ENCODE peak calls at places on chromosomes 2 and 18, in five cellular contexts. One of them, this sample, is unnamed.
A peak's percentile ranks its signal among the peaks of the same experiment; 100 is the strongest.

GRCh38 chr2:219629976-219630695 is 2.7 kb downstream of the SLC4A3 start:
- DNase-seq in aorta: no peak
- DNase-seq in CD4-positive, alpha-beta memory T cell: no peak
- DNase-seq in A549: no peak
- DNase-seq in substantia nigra: no peak
- DNase-seq in this sample: no peak

GRCh38 chr18:30987479-30988241 is 54.9 kb downstream of the DSC3 start:
- DNase-seq in aorta: no peak
- DNase-seq in CD4-positive, alpha-beta memory T cell: no peak
- DNase-seq in A549: peak; percentile 28
- DNase-seq in substantia nigra: no peak
- DNase-seq in this sample: peak; percentile 66

GRCh38 chr2:45816273-45816672 is 164.8 kb downstream of the PRKCE start:
- DNase-seq in aorta: no peak
- DNase-seq in CD4-positive, alpha-beta memory T cell: no peak
- DNase-seq in A549: no peak
- DNase-seq in substantia nigra: no peak
- DNase-seq in this sample: no peak

GRCh38 chr2:162107361-162107901 is 33.4 kb upstream of the DPP4 start:
- DNase-seq in aorta: no peak
- DNase-seq in CD4-positive, alpha-beta memory T cell: no peak
- DNase-seq in A549: no peak
- DNase-seq in substantia nigra: no peak
- DNase-seq in this sample: no peak

GRCh38 chr2:151063271-151063670 is 198.4 kb downstream of the RBM43 start:
- DNase-seq in aorta: no peak
- DNase-seq in CD4-positive, alpha-beta memory T cell: no peak
- DNase-seq in A549: no peak
- DNase-seq in substantia nigra: no peak
- DNase-seq in this sample: no peak

GRCh38 chr2:37020212-37020886 is 54.0 kb upstream of the STRN start:
- DNase-seq in aorta: peak; percentile 88
- DNase-seq in CD4-positive, alpha-beta memory T cell: no peak
- DNase-seq in A549: no peak
- DNase-seq in substantia nigra: no peak
- DNase-seq in this sample: peak; percentile 27

GRCh38 chr2:28067602-28068001 is 177.1 kb downstream of the BABAM2 start:
- DNase-seq in aorta: no peak
- DNase-seq in CD4-positive, alpha-beta memory T cell: no peak
- DNase-seq in A549: no peak
- DNase-seq in substantia nigra: no peak
- DNase-seq in this sample: no peak

GRCh38 chr2:130756041-130756720 is 841 bp downstream of the AMER3 start:
- DNase-seq in aorta: no peak
- DNase-seq in CD4-positive, alpha-beta memory T cell: no peak
- DNase-seq in A549: peak; percentile 23
- DNase-seq in substantia nigra: no peak
- DNase-seq in this sample: no peak

GRCh38 chr2:47034973-47035609 is 119.5 kb upstream of the MCFD2 start:
- DNase-seq in aorta: peak; percentile 85
- DNase-seq in CD4-positive, alpha-beta memory T cell: no peak
- DNase-seq in A549: no peak
- DNase-seq in substantia nigra: peak; percentile 14
- DNase-seq in this sample: peak; percentile 46

GRCh38 chr18:73235491-73235890 is 367.7 kb upstream of the NETO1 start:
- DNase-seq in aorta: no peak
- DNase-seq in CD4-positive, alpha-beta memory T cell: no peak
- DNase-seq in A549: peak; percentile 1
- DNase-seq in substantia nigra: no peak
- DNase-seq in this sample: no peak

GRCh38 chr2:180655393-180655792 is 325.0 kb upstream of the UBE2E3 start:
- DNase-seq in aorta: no peak
- DNase-seq in CD4-positive, alpha-beta memory T cell: no peak
- DNase-seq in A549: no peak
- DNase-seq in substantia nigra: no peak
- DNase-seq in this sample: no peak

GRCh38 chr2:71545572-71546274 is 92.4 kb downstream of the DYSF start:
- DNase-seq in aorta: peak; percentile 58
- DNase-seq in CD4-positive, alpha-beta memory T cell: peak; percentile 33
- DNase-seq in A549: peak; percentile 80
- DNase-seq in substantia nigra: peak; percentile 33
- DNase-seq in this sample: peak; percentile 36

GRCh38 chr18:7940976-7941375 is 373.9 kb downstream of the PTPRM start:
- DNase-seq in aorta: no peak
- DNase-seq in CD4-positive, alpha-beta memory T cell: no peak
- DNase-seq in A549: no peak
- DNase-seq in substantia nigra: no peak
- DNase-seq in this sample: no peak

GRCh38 chr2:88055049-88055435 is 541 bp downstream of the KRCC1 start:
- DNase-seq in aorta: no peak
- DNase-seq in CD4-positive, alpha-beta memory T cell: peak; percentile 13
- DNase-seq in A549: peak; percentile 37
- DNase-seq in substantia nigra: no peak
- DNase-seq in this sample: no peak

GRCh38 chr2:26588576-26588975 is 52.6 kb downstream of the CIB4 start:
- DNase-seq in aorta: no peak
- DNase-seq in CD4-positive, alpha-beta memory T cell: no peak
- DNase-seq in A549: no peak
- DNase-seq in substantia nigra: no peak
- DNase-seq in this sample: no peak

GRCh38 chr2:205494856-205495255 is 187.4 kb upstream of the NRP2 start:
- DNase-seq in aorta: no peak
- DNase-seq in CD4-positive, alpha-beta memory T cell: no peak
- DNase-seq in A549: no peak
- DNase-seq in substantia nigra: no peak
- DNase-seq in this sample: no peak

GRCh38 chr2:69046221-69046662 is 33.3 kb downstream of the ANTXR1 start:
- DNase-seq in aorta: no peak
- DNase-seq in CD4-positive, alpha-beta memory T cell: no peak
- DNase-seq in A549: peak; percentile 21
- DNase-seq in substantia nigra: no peak
- DNase-seq in this sample: no peak

GRCh38 chr2:157261199-157261782 is 3.8 kb downstream of the GALNT5 start:
- DNase-seq in aorta: no peak
- DNase-seq in CD4-positive, alpha-beta memory T cell: no peak
- DNase-seq in A549: peak; percentile 70
- DNase-seq in substantia nigra: no peak
- DNase-seq in this sample: peak; percentile 68

GRCh38 chr2:154264024-154264423 is 392.3 kb downstream of the GALNT13 start:
- DNase-seq in aorta: no peak
- DNase-seq in CD4-positive, alpha-beta memory T cell: no peak
- DNase-seq in A549: peak; percentile 19
- DNase-seq in substantia nigra: no peak
- DNase-seq in this sample: no peak

GRCh38 chr2:220076734-220077133 is 449.3 kb downstream of the SLC4A3 start:
- DNase-seq in aorta: peak; percentile 50
- DNase-seq in CD4-positive, alpha-beta memory T cell: no peak
- DNase-seq in A549: no peak
- DNase-seq in substantia nigra: no peak
- DNase-seq in this sample: no peak

GRCh38 chr2:147927053-147927588 is 82.3 kb downstream of the ACVR2A start:
- DNase-seq in aorta: no peak
- DNase-seq in CD4-positive, alpha-beta memory T cell: no peak
- DNase-seq in A549: no peak
- DNase-seq in substantia nigra: no peak
- DNase-seq in this sample: no peak

GRCh38 chr2:25378731-25379490 is 37.2 kb upstream of the DNMT3A start:
- DNase-seq in aorta: peak; percentile 58
- DNase-seq in CD4-positive, alpha-beta memory T cell: no peak
- DNase-seq in A549: no peak
- DNase-seq in substantia nigra: no peak
- DNase-seq in this sample: no peak

GRCh38 chr2:25381502-25381901 is 39.8 kb upstream of the DNMT3A start:
- DNase-seq in aorta: no peak
- DNase-seq in CD4-positive, alpha-beta memory T cell: no peak
- DNase-seq in A549: no peak
- DNase-seq in substantia nigra: no peak
- DNase-seq in this sample: no peak

GRCh38 chr2:25380023-25380422 is 38.3 kb upstream of the DNMT3A start:
- DNase-seq in aorta: peak; percentile 10
- DNase-seq in CD4-positive, alpha-beta memory T cell: no peak
- DNase-seq in A549: no peak
- DNase-seq in substantia nigra: no peak
- DNase-seq in this sample: no peak

GRCh38 chr2:25379535-25379934 is 37.8 kb upstream of the DNMT3A start:
- DNase-seq in aorta: peak; percentile 6
- DNase-seq in CD4-positive, alpha-beta memory T cell: no peak
- DNase-seq in A549: no peak
- DNase-seq in substantia nigra: no peak
- DNase-seq in this sample: no peak

GRCh38 chr2:25380586-25381360 is 39.0 kb upstream of the DNMT3A start:
- DNase-seq in aorta: no peak
- DNase-seq in CD4-positive, alpha-beta memory T cell: no peak
- DNase-seq in A549: no peak
- DNase-seq in substantia nigra: no peak
- DNase-seq in this sample: peak; percentile 35
- H3K27ac ChIP-seq in aorta: no peak overlapping the region
- H3K27ac ChIP-seq in CD4-positive, alpha-beta memory T cell: no peak overlapping the region
- H3K27ac ChIP-seq in A549: no peak overlapping the region
- H3K27ac ChIP-seq in substantia nigra: no peak overlapping the region
- H3K27ac ChIP-seq in this sample: no peak overlapping the region

DNA sequence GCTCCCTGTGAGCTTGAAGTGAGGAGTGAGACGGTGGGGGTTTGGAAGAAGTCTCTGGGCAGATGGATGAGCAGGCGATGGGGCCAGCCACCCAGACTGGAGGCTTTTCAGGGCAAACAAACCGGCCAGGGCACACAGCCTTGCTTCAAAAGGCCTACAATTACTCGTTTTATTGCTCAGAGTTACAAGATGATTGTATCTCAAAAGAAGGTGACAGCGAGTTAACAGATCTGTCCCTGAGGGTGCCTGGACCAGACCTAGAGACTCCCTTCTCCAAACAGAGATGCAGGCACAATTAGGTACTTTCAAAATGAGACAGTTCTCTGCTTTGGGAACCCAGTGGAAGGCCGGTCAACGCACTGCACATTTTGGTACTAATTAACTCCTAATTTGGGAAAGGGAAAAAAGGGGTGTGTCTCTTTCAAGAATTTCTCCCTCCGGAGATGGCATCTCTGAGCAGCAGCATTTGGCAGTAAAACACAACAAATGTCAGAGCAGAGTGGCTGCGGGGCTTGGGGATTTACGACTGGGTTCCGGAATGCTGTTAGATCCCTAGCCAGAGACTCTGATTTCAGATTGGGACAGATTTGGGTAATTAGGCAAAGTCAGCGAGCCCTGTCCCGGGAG is 226.7 kb downstream of the TTC32 start:
- DNase-seq in aorta: no peak
- DNase-seq in CD4-positive, alpha-beta memory T cell: no peak
- DNase-seq in A549: no peak
- DNase-seq in substantia nigra: no peak
- DNase-seq in this sample: no peak
- H3K27ac ChIP-seq in aorta: no peak overlapping the region
- H3K27ac ChIP-seq in CD4-positive, alpha-beta memory T cell: no peak overlapping the region
- H3K27ac ChIP-seq in A549: peak overlapping the region; percentile 30
- H3K27ac ChIP-seq in substantia nigra: no peak overlapping the region
- H3K27ac ChIP-seq in this sample: no peak overlapping the region

GRCh38 chr2:223042704-223043118 is 9.3 kb upstream of the KCNE4 start:
- DNase-seq in aorta: no peak
- DNase-seq in CD4-positive, alpha-beta memory T cell: no peak
- DNase-seq in A549: no peak
- DNase-seq in substantia nigra: no peak
- DNase-seq in this sample: no peak
- H3K27ac ChIP-seq in aorta: no peak overlapping the region
- H3K27ac ChIP-seq in CD4-positive, alpha-beta memory T cell: no peak overlapping the region
- H3K27ac ChIP-seq in A549: peak overlapping the region; percentile 89
- H3K27ac ChIP-seq in substantia nigra: no peak overlapping the region
- H3K27ac ChIP-seq in this sample: no peak overlapping the region

GRCh38 chr2:128261245-128262128 is 57.2 kb downstream of the HS6ST1 start:
- DNase-seq in aorta: no peak
- DNase-seq in CD4-positive, alpha-beta memory T cell: no peak
- DNase-seq in A549: no peak
- DNase-seq in substantia nigra: no peak
- DNase-seq in this sample: no peak

GRCh38 chr2:128262315-128263253 is 56.1 kb downstream of the HS6ST1 start:
- DNase-seq in aorta: no peak
- DNase-seq in CD4-positive, alpha-beta memory T cell: no peak
- DNase-seq in A549: no peak
- DNase-seq in substantia nigra: no peak
- DNase-seq in this sample: no peak

GRCh38 chr2:128258218-128258617 is 60.5 kb downstream of the HS6ST1 start:
- DNase-seq in aorta: no peak
- DNase-seq in CD4-positive, alpha-beta memory T cell: no peak
- DNase-seq in A549: no peak
- DNase-seq in substantia nigra: no peak
- DNase-seq in this sample: no peak

GRCh38 chr2:128259585-128259984 is 59.1 kb downstream of the HS6ST1 start:
- DNase-seq in aorta: no peak
- DNase-seq in CD4-positive, alpha-beta memory T cell: no peak
- DNase-seq in A549: no peak
- DNase-seq in substantia nigra: no peak
- DNase-seq in this sample: no peak

DNA sequence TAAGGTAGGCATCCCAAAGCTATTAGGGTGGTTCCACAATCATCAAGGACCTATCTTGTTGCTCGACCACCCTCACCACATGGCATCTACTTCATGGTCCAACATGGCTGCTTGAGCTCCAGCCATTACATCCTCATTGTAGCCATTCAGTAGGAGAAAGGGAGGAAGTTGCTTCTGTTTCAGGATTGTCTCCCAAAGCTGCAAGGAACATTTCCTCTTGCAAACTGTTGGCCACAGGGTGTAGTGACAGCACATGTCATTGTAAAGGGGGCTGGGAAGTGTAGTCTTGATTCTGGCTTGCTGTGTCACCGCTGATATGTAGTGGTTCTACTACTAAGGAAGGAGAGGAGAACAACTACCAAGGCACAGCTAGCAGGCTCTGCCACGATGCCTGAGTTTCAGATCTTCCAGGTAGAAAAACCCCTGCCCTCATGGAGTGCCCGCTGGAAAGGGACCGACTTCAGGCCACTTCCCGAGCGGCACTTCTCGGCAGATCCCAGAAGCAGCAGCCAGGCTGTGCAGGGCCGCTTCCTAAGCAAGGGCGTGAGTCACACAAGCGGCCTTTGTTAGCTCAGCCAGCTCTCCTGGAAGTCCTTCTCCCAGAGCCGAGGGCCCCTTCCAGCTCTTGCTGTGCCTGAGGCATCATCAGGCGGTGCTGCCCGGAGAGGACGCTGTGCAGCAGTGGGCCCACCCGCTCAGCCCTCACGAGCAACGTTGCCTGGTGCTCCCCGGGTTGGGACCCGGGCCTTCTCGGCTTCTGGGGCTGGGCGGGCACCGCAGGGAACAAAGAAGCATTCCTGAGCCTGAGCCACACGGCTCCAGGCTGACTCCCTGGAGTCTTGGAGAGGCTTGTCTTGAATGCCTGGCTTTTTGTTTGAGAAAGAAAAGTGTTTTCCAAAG is 58.2 kb downstream of the HS6ST1 start:
- DNase-seq in aorta: peak; percentile 86
- DNase-seq in CD4-positive, alpha-beta memory T cell: no peak
- DNase-seq in A549: no peak
- DNase-seq in substantia nigra: peak; percentile 55
- DNase-seq in this sample: no peak
- H3K27ac ChIP-seq in aorta: peak overlapping the region; percentile 7
- H3K27ac ChIP-seq in CD4-positive, alpha-beta memory T cell: no peak overlapping the region
- H3K27ac ChIP-seq in A549: no peak overlapping the region
- H3K27ac ChIP-seq in substantia nigra: peak overlapping the region; percentile 70
- H3K27ac ChIP-seq in this sample: peak overlapping the region; percentile 28

GRCh38 chr18:21056545-21056944 is 55.1 kb downstream of the ROCK1 start:
- DNase-seq in aorta: no peak
- DNase-seq in CD4-positive, alpha-beta memory T cell: no peak
- DNase-seq in A549: no peak
- DNase-seq in substantia nigra: no peak
- DNase-seq in this sample: no peak
- H3K27ac ChIP-seq in aorta: no peak overlapping the region
- H3K27ac ChIP-seq in CD4-positive, alpha-beta memory T cell: no peak overlapping the region
- H3K27ac ChIP-seq in A549: no peak overlapping the region
- H3K27ac ChIP-seq in substantia nigra: no peak overlapping the region
- H3K27ac ChIP-seq in this sample: no peak overlapping the region

This sample was measured in transverse colon.